ENCODE peak calls at places on chromosomes 5 and 9, in four cellular contexts. E is endodermal cell, J is upper lobe of left lung, W is neural crest cell. I is an unnamed sample.

GRCh38 chr9:27847818-27848217 is 274.5 kb upstream of the C9orf72 start:
- DNase-seq in W (no peak), E (no peak), J (no peak), I (no peak)

GRCh38 chr9:107932036-107932435 is 442.5 kb upstream of the KLF4 start:
- DNase-seq in E (no peak), J (no peak), W (no peak), I (no peak)

GRCh38 chr9:121871431-121872025 is 220.1 kb downstream of the DAB2IP start:
- DNase-seq in E (peak), W (no peak), J (no peak), I (no peak)

GRCh38 chr9:108761530-108762347 is 94.0 kb downstream of the ACTL7B start:
- DNase-seq in W (peak), E (peak), J (no peak), I (no peak)

GRCh38 chr5:1052641-1053390 is 44.2 kb downstream of the NKD2 start:
- DNase-seq in E (no peak), J (peak), W (no peak), I (no peak)

GRCh38 chr5:37533851-37534250 is 154.7 kb downstream of the WDR70 start:
- DNase-seq in W (no peak), J (no peak), E (no peak), I (no peak)

GRCh38 chr9:34701023-34701768 is 8.7 kb downstream of the CCL21 start:
- DNase-seq in J (peak), E (peak), W (peak), I (peak)

GRCh38 chr9:34252016-34252415 is 73.2 kb downstream of the UBAP1 start:
- DNase-seq in E (no peak), W (no peak), J (no peak), I (no peak)

GRCh38 chr5:39629946-39630345 is 205.2 kb upstream of the DAB2 start:
- DNase-seq in E (no peak), J (no peak), W (no peak), I (no peak)

GRCh38 chr9:109238677-109239076 is 71.6 kb upstream of the FRRS1L start:
- DNase-seq in J (no peak), W (no peak), E (no peak), I (no peak)

GRCh38 chr5:112024769-112025168 is 267.8 kb upstream of the NREP start:
- DNase-seq in W (no peak), J (no peak), E (no peak), I (no peak)

GRCh38 chr5:133948721-133949120 is 19.7 kb downstream of the C5orf15 start:
- DNase-seq in W (no peak), J (no peak), E (no peak), I (no peak)

GRCh38 chr5:141783599-141784296 is 94.5 kb downstream of the PCDH1 start:
- DNase-seq in J (no peak), E (peak), W (no peak), I (no peak)

GRCh38 chr5:170168797-170169196 is 63.1 kb downstream of the FOXI1 start:
- DNase-seq in J (no peak), W (no peak), E (no peak), I (no peak)

GRCh38 chr5:178590141-178590923 is at the start of gene COL23A1:
- DNase-seq in W (peak), J (peak), E (peak), I (peak)

GRCh38 chr9:87420884-87421283 is 76.8 kb upstream of the DAPK1 start:
- DNase-seq in W (no peak), E (no peak), J (no peak), I (no peak)

GRCh38 chr5:37838933-37839341 is 904 bp downstream of the GDNF start:
- DNase-seq in W (no peak), E (peak), J (no peak), I (no peak)

GRCh38 chr5:31113666-31114065 is 79.8 kb upstream of the CDH6 start:
- DNase-seq in W (no peak), J (no peak), E (no peak), I (no peak)

GRCh38 chr5:156640751-156641241 is 209.3 kb upstream of the PPP1R2B start:
- DNase-seq in W (no peak), E (no peak), J (no peak), I (no peak)

GRCh38 chr5:9156282-9156681 is 389.6 kb downstream of the SEMA5A start:
- DNase-seq in W (no peak), E (peak), J (no peak), I (no peak)

GRCh38 chr5:107393846-107394245 is 276.9 kb downstream of the EFNA5 start:
- DNase-seq in E (no peak), J (no peak), W (no peak), I (no peak)

GRCh38 chr5:87572092-87572491 is 159.4 kb upstream of the CCNH start:
- DNase-seq in E (no peak), J (no peak), W (no peak), I (no peak)

GRCh38 chr9:126522957-126523356 is 90.8 kb upstream of the LMX1B start:
- DNase-seq in J (no peak), E (peak), W (no peak), I (no peak)

GRCh38 chr9:84955155-84955554 is 285.6 kb downstream of the NTRK2 start:
- DNase-seq in J (peak), E (no peak), W (no peak), I (no peak)

GRCh38 chr9:34508951-34509350 is 13.8 kb downstream of the ENHO start:
- DNase-seq in W (no peak), E (no peak), J (no peak), I (no peak)

GRCh38 chr9:7403839-7404238 is 395.7 kb downstream of the DMAC1 start:
- DNase-seq in E (no peak), J (no peak), W (no peak), I (no peak)

GRCh38 chr9:69198526-69199250 is 24.6 kb downstream of the TJP2 start:
- DNase-seq in E (no peak), W (no peak), J (no peak), I (no peak)

GRCh38 chr5:13359326-13359725 is 585.2 kb downstream of the DNAH5 start:
- DNase-seq in W (no peak), E (no peak), J (no peak), I (no peak)

GRCh38 chr5:37889612-37890317 is 49.9 kb upstream of the GDNF start:
- DNase-seq in W (no peak), E (no peak), J (no peak), I (no peak)

GRCh38 chr9:96486351-96487029 is 36.5 kb downstream of the HABP4 start:
- DNase-seq in J (no peak), E (no peak), W (no peak), I (no peak)

GRCh38 chr5:39299962-39300361 is 64.3 kb downstream of the C9 start:
- DNase-seq in E (no peak), J (no peak), W (no peak), I (no peak)

GRCh38 chr9:79917417-79917816 is 345.7 kb downstream of the TLE4 start:
- DNase-seq in J (no peak), W (no peak), E (no peak), I (no peak)

GRCh38 chr9:108672475-108673065 is 183.2 kb downstream of the ACTL7B start:
- DNase-seq in E (no peak), J (no peak), W (no peak), I (no peak)

GRCh38 chr5:172683696-172684464 is 42.8 kb downstream of the NEURL1B start:
- DNase-seq in W (no peak), E (peak), J (peak), I (peak)

GRCh38 chr5:147179555-147180147 is 55.2 kb upstream of the STK32A start:
- DNase-seq in E (no peak), W (no peak), J (no peak), I (no peak)

GRCh38 chr9:130042406-130042930 is 521 bp downstream of the FNBP1 start:
- DNase-seq in W (no peak), E (no peak), J (peak), I (peak)

GRCh38 chr9:130040901-130041647 is 1.9 kb downstream of the FNBP1 start:
- DNase-seq in E (no peak), J (no peak), W (no peak), I (no peak)

GRCh38 chr9:130041648-130042405 is 1.2 kb downstream of the FNBP1 start:
- DNase-seq in E (peak), W (peak), J (no peak), I (no peak)

GRCh38 chr9:130042931-130043653 is at the start of gene FNBP1:
- DNase-seq in E (peak), W (peak), J (peak), I (peak)

GRCh38 chr9:130039504-130040147 is 3.4 kb downstream of the FNBP1 start:
- DNase-seq in E (no peak), W (no peak), J (no peak), I (no peak)
- TF ChIP-seq CTCF in E (peak), W (peak), J (no peak), I (no peak)

DNA sequence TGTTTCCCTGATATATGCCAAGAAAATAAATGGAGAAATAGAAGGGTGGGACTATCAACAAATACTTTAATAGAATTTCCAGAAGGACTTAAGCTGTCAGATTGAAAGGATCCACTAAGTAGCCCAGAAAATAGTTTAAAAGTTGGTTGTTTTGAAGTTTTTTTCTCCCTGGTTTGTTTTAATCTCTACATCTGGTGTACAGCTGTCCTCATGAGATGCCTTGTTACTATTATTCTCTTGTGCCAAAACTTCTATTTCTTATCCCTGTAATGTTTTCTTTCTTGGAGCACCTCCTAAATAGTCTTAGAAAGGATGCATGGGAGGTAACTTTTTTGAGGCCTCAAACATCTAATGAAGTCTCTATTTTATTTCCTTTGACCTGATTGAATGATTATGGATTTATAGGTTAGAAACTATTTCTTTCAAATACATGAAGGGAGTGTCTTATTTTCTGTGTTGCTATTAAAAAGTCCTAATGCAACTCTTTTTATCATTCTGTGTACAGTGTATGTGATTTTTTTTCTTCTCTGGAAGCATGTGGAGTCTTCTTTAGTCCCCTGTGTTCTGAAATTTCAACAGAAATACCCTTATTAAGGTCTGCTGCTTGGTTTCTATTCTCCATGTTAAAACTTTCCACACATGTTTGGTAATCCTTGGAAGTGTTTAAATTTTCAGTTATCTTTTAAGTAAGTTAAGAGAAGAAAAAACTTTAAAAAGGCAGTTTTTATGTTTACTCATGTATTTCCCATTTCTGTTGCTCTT is 140.0 kb upstream of the CDKN2B start:
- DNase-seq in E (no peak), J (no peak), W (no peak), I (no peak)
- TF ChIP-seq CTCF in E (no peak), J (no peak), W (no peak), I (no peak)

GRCh38 chr9:91141407-91141973 is 220.2 kb downstream of the AUH start:
- DNase-seq in E (no peak), W (no peak), J (no peak), I (no peak)
- TF ChIP-seq CTCF in E (no peak), W (no peak), J (no peak), I (no peak)

GRCh38 chr5:137389042-137389441 is 110.1 kb downstream of the SPOCK1 start:
- DNase-seq in W (no peak), E (no peak), J (no peak), I (no peak)

GRCh38 chr5:137381546-137381945 is 117.6 kb downstream of the SPOCK1 start:
- DNase-seq in J (peak), E (no peak), W (no peak), I (no peak)

GRCh38 chr5:137385064-137385463 is 114.1 kb downstream of the SPOCK1 start:
- DNase-seq in W (no peak), E (no peak), J (no peak), I (no peak)

GRCh38 chr5:137383909-137384308 is 115.2 kb downstream of the SPOCK1 start:
- DNase-seq in J (no peak), E (no peak), W (no peak), I (no peak)
- TF ChIP-seq CTCF in J (no peak), E (no peak), W (no peak), I (no peak)

GRCh38 chr5:4909086-4909485 is 231.0 kb upstream of the ADAMTS16 start:
- DNase-seq in W (no peak), J (no peak), E (no peak), I (no peak)

GRCh38 chr5:4906821-4907220 is 233.3 kb upstream of the ADAMTS16 start:
- DNase-seq in E (no peak), J (no peak), W (no peak), I (no peak)

GRCh38 chr5:4907636-4908035 is 232.5 kb upstream of the ADAMTS16 start:
- DNase-seq in W (no peak), J (no peak), E (no peak), I (no peak)

GRCh38 chr5:4901890-4902289 is 238.2 kb upstream of the ADAMTS16 start:
- DNase-seq in J (no peak), W (no peak), E (no peak), I (no peak)

DNA sequence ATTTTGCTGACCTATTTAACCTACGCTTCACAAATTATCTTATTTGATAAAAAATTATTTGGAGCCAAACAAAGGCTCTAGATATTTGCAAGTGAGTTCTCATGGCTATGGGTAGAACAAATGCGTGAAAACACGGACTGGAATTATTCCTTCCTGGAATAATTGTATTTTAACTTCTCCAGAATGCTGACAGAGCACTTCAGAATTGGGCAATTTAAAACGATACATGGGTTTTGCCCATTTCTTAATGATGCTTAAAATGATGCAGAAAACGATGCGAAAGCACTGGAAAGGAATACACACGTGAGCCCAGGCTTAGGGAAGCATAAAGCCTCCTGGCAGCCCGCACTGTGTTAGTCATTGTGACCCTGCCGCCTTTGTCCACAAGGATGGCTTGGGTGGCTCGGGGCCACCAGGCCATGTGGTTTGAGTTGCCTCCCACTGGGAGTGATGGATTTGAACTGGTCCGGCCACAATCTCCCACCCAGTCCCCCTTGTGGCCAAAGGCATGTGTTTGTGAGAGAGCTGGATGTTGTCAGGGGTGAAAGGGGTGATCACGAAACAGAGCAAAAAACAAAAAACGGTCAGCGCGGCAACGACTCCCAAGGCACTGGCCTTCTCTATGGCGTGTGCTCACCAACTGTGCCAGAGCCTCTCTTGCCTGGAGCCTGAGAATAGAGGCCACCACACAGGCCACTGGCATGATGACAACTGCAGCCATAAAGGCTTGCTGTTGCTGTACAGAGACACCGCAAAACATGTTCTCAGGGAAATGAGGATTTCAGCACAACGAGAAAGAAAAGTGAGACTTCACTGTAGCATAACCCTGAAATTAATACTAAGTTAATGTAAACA is 234.2 kb upstream of the ADAMTS16 start:
- DNase-seq in E (peak), W (no peak), J (no peak), I (no peak)
- TF ChIP-seq CTCF in E (peak), W (no peak), J (no peak), I (no peak)